ENCODE peak calls at places on chromosomes 12 and 14, in nine cellular contexts. Z is GM03348; B is EL; A is endodermal cell; X is neural crest cell; Y is naive thymus-derived CD8-positive, alpha-beta T cell; W is upper lobe of left lung; F is effector memory CD4-positive, alpha-beta T cell; Q is transverse colon. D is an unnamed sample.

GRCh38 chr12:53064613-53065415 is 14.4 kb downstream of the SPRYD3 start:
- DNase-seq in Z (no peak), B (no peak), A (peak), X (no peak), Y (no peak), W (no peak), F (no peak), Q (no peak), D (no peak)

GRCh38 chr12:27571463-27571862 is 47.5 kb downstream of the PPFIBP1 start:
- DNase-seq in Z (peak), B (peak), A (no peak), X (no peak), Y (no peak), W (no peak), F (no peak), Q (no peak), D (no peak)

GRCh38 chr14:24032727-24033418 is 18.9 kb upstream of the CARMIL3 start:
- DNase-seq in Z (peak), B (peak), A (no peak), X (no peak), Y (no peak), W (peak), F (no peak), Q (no peak), D (no peak)

GRCh38 chr12:103780992-103781391 is 60.0 kb downstream of the NT5DC3 start:
- DNase-seq in Z (no peak), B (no peak), A (no peak), X (no peak), Y (no peak), W (no peak), F (no peak), Q (no peak), D (no peak)

GRCh38 chr12:104549820-104550480 is 93.2 kb downstream of the CHST11 start:
- DNase-seq in Z (peak), B (peak), A (no peak), X (no peak), Y (no peak), W (no peak), F (no peak), Q (no peak), D (no peak)

GRCh38 chr12:6199531-6200265 is 502 bp upstream of the CD9 start:
- DNase-seq in Z (no peak), B (peak), A (peak), X (no peak), Y (peak), W (peak), F (no peak), Q (peak), D (peak)

GRCh38 chr12:57461904-57462306 is 2.3 kb downstream of the GLI1 start:
- DNase-seq in Z (peak), B (no peak), A (no peak), X (no peak), Y (no peak), W (no peak), F (no peak), Q (no peak), D (no peak)

GRCh38 chr14:74382231-74382630 is 34.0 kb downstream of the VRTN start:
- DNase-seq in Z (no peak), B (no peak), A (peak), X (no peak), Y (no peak), W (no peak), F (no peak), Q (no peak), D (no peak)

GRCh38 chr12:10331642-10332239 is 24.1 kb downstream of the KLRD1 start:
- DNase-seq in Z (peak), B (peak), A (peak), X (no peak), Y (no peak), W (no peak), F (no peak), Q (no peak), D (peak)

GRCh38 chr14:93946104-93946503 is 19.0 kb downstream of the FAM181A start:
- DNase-seq in Z (no peak), B (peak), A (no peak), X (no peak), Y (no peak), W (no peak), F (no peak), Q (no peak), D (no peak)

GRCh38 chr14:33404054-33404453 is 465.4 kb downstream of the NPAS3 start:
- DNase-seq in Z (peak), B (peak), A (no peak), X (no peak), Y (no peak), W (no peak), F (no peak), Q (no peak), D (no peak)

GRCh38 chr14:101072945-101073597 is 169.5 kb upstream of the RTL1 start:
- DNase-seq in Z (peak), B (peak), A (peak), X (no peak), Y (no peak), W (peak), F (no peak), Q (peak), D (peak)